ENCODE peak calls at places on chromosomes 7 and 10, in five cellular contexts. X, D, I, E and S are unnamed samples. For H3K4me1, the result is how much of the 10 kb centered on the place peaks cover.

GRCh38 chr10:103791291-103791690 is 64.1 kb downstream of the SH3PXD2A start:
- DNase-seq in X (no peak), I (no peak), D (no peak), E (no peak), S (no peak)

GRCh38 chr7:77727936-77728701 is 31.9 kb downstream of the RSBN1L start:
- DNase-seq in E (no peak), I (no peak), X (no peak), D (no peak), S (peak)

GRCh38 chr10:120221873-120222485 is 235.0 kb upstream of the PLPP4 start:
- DNase-seq in X (no peak), D (peak), E (no peak), I (no peak), S (no peak)

GRCh38 chr7:7653568-7654187 is 13.1 kb downstream of the UMAD1 start:
- DNase-seq in X (no peak), E (no peak), I (no peak), D (peak), S (no peak)

GRCh38 chr7:68984331-68984730 is 613.9 kb upstream of the AUTS2 start:
- DNase-seq in D (no peak), I (no peak), X (no peak), E (no peak), S (no peak)

GRCh38 chr10:74118794-74119193 is 31.8 kb downstream of the AP3M1 start:
- DNase-seq in D (peak), X (no peak), E (no peak), I (no peak), S (no peak)

GRCh38 chr7:81234896-81235295 is 316.0 kb upstream of the SEMA3C start:
- DNase-seq in X (no peak), D (no peak), E (no peak), I (no peak), S (no peak)

GRCh38 chr7:85014936-85015335 is 171.9 kb downstream of the SEMA3D start:
- DNase-seq in D (no peak), E (no peak), I (no peak), X (no peak), S (no peak)

GRCh38 chr7:2732959-2733584 is 45.1 kb downstream of the AMZ1 start:
- DNase-seq in D (no peak), X (no peak), E (peak), I (no peak), S (no peak)

GRCh38 chr10:48598243-48598935 is 6.5 kb downstream of the ARHGAP22 start:
- DNase-seq in D (no peak), X (peak), I (no peak), E (no peak), S (no peak)

GRCh38 chr7:133545613-133546012 is 292.7 kb downstream of the EXOC4 start:
- DNase-seq in D (no peak), E (no peak), X (no peak), I (no peak), S (no peak)

GRCh38 chr7:920351-921070 is 34.0 kb downstream of the ADAP1 start:
- DNase-seq in I (peak), E (peak), D (no peak), X (no peak), S (peak)

GRCh38 chr10:120422459-120422858 is 34.6 kb upstream of the PLPP4 start:
- DNase-seq in D (no peak), E (no peak), X (no peak), I (no peak), S (no peak)

GRCh38 chr10:79333513-79333912 is 13.8 kb upstream of the PPIF start:
- DNase-seq in I (no peak), D (no peak), E (no peak), X (no peak), S (no peak)

GRCh38 chr10:86654411-86655172 is at the start of gene OPN4:
- DNase-seq in I (no peak), X (no peak), E (no peak), D (no peak), S (no peak)

GRCh38 chr10:114389429-114389828 is 14.9 kb downstream of the AFAP1L2 start:
- DNase-seq in X (no peak), D (peak), E (peak), I (peak), S (no peak)

GRCh38 chr10:125134483-125134848 is 25.9 kb downstream of the CTBP2 start:
- DNase-seq in D (no peak), I (peak), X (no peak), E (no peak), S (no peak)
- H3K4me1 ChIP-seq in D (under half), I (under half), X (under half), E (under half), S (under half)

GRCh38 chr7:27972272-27972671 is 208.3 kb downstream of the JAZF1 start:
- DNase-seq in I (no peak), E (no peak), X (no peak), D (no peak), S (no peak)
- H3K4me1 ChIP-seq in I (under half), E (under half), X (under half), D (under half), S (under half)

GRCh38 chr10:93753621-93754250 is 4.0 kb upstream of the LGI1 start:
- DNase-seq in D (no peak), I (no peak), X (no peak), E (no peak), S (no peak)
- H3K4me1 ChIP-seq in D (under half), I (under half), X (under half), E (under half), S (under half)

GRCh38 chr10:35349389-35349915 is 13.1 kb downstream of the CCNY start:
- DNase-seq in X (no peak), E (no peak), I (no peak), D (no peak), S (no peak)

GRCh38 chr10:35347899-35348608 is 11.7 kb downstream of the CCNY start:
- DNase-seq in X (no peak), I (no peak), E (no peak), D (no peak), S (no peak)

GRCh38 chr10:35351021-35351420 is 14.7 kb downstream of the CCNY start:
- DNase-seq in X (no peak), I (no peak), D (no peak), E (no peak), S (no peak)

GRCh38 chr10:35347088-35347487 is 10.8 kb downstream of the CCNY start:
- DNase-seq in D (no peak), E (no peak), I (no peak), X (no peak), S (no peak)

GRCh38 chr10:35348609-35349388 is 12.5 kb downstream of the CCNY start:
- DNase-seq in X (no peak), D (no peak), I (no peak), E (no peak), S (no peak)
- H3K4me1 ChIP-seq in X (half or more), D (under half), I (under half), E (under half), S (half or more)